ENCODE peak calls at places on chromosomes 6 and 20, in five cellular contexts. Q is keratinocyte; M is PC-3; G is H7; Y is CD4-positive, CD25-positive, alpha-beta regulatory T cell. L is an unnamed sample.

GRCh38 chr20:9989066-9989724 is 45.6 kb upstream of the ANKEF1 start:
- DNase-seq in Y (no peak), G (no peak), M (no peak), Q (no peak), L (no peak)

GRCh38 chr6:18186033-18186432 is 30.8 kb downstream of the KDM1B start:
- DNase-seq in Q (no peak), M (peak; percentile 45), G (peak; percentile 67), Y (no peak), L (peak; percentile 13)

GRCh38 chr6:149127212-149127611 is 190.3 kb upstream of the TAB2 start:
- DNase-seq in M (peak; percentile 81), G (no peak), Q (no peak), Y (no peak), L (no peak)

GRCh38 chr20:29427201-29428060 is 1830.0 kb upstream of the DEFB115 start:
- DNase-seq in M (no peak), G (no peak), Q (no peak), Y (no peak), L (no peak)

GRCh38 chr6:98039876-98040605 is 757.0 kb upstream of the MMS22L start:
- DNase-seq in Q (no peak), G (no peak), Y (no peak), M (peak; percentile 10), L (no peak)

GRCh38 chr6:137162692-137163303 is 10.6 kb downstream of the IL22RA2 start:
- DNase-seq in M (no peak), G (no peak), Q (no peak), Y (no peak), L (no peak)

GRCh38 chr6:148395583-148396101 is 53.0 kb downstream of the SASH1 start:
- DNase-seq in M (no peak), G (no peak), Q (no peak), Y (no peak), L (no peak)

GRCh38 chr6:160996316-160996715 is 4.7 kb downstream of the MAP3K4 start:
- DNase-seq in Q (no peak), G (no peak), Y (no peak), M (peak; percentile 64), L (no peak)

GRCh38 chr6:104995989-104996617 is 39.2 kb downstream of the LIN28B start:
- DNase-seq in G (no peak), Q (no peak), M (peak; percentile 58), Y (no peak), L (no peak)

GRCh38 chr6:160379464-160379863 is 31.3 kb downstream of the SLC22A3 start:
- DNase-seq in Y (no peak), Q (peak; percentile 66), G (no peak), M (peak; percentile 61), L (no peak)

GRCh38 chr6:124430741-124431140 is 531.5 kb upstream of the RNF217 start:
- DNase-seq in Q (no peak), G (no peak), M (no peak), Y (no peak), L (no peak)

GRCh38 chr6:37988131-37988530 is 168.6 kb downstream of the ZFAND3 start:
- DNase-seq in M (no peak), G (no peak), Y (no peak), Q (no peak), L (no peak)

GRCh38 chr6:128478230-128479047 is 42.0 kb downstream of the PTPRK start:
- DNase-seq in Y (no peak), Q (no peak), G (no peak), M (no peak), L (peak; percentile 35)

GRCh38 chr6:128474933-128475332 is 45.5 kb downstream of the PTPRK start:
- DNase-seq in Y (no peak), M (no peak), Q (no peak), G (no peak), L (no peak)

GRCh38 chr6:128482642-128483041 is 37.8 kb downstream of the PTPRK start:
- DNase-seq in Y (no peak), Q (no peak), M (no peak), G (no peak), L (no peak)

GRCh38 chr6:128479991-128480390 is 40.4 kb downstream of the PTPRK start:
- DNase-seq in Y (no peak), Q (no peak), M (no peak), G (no peak), L (no peak)

GRCh38 chr6:128479048-128479666 is 41.2 kb downstream of the PTPRK start:
- DNase-seq in M (no peak), Y (no peak), Q (no peak), G (no peak), L (no peak)
- H3K4me3 ChIP-seq in M (no peak overlapping the region), Y (peak overlapping the region; percentile 46), Q (no peak overlapping the region), G (no peak overlapping the region), L (peak overlapping the region; percentile 39)

DNA sequence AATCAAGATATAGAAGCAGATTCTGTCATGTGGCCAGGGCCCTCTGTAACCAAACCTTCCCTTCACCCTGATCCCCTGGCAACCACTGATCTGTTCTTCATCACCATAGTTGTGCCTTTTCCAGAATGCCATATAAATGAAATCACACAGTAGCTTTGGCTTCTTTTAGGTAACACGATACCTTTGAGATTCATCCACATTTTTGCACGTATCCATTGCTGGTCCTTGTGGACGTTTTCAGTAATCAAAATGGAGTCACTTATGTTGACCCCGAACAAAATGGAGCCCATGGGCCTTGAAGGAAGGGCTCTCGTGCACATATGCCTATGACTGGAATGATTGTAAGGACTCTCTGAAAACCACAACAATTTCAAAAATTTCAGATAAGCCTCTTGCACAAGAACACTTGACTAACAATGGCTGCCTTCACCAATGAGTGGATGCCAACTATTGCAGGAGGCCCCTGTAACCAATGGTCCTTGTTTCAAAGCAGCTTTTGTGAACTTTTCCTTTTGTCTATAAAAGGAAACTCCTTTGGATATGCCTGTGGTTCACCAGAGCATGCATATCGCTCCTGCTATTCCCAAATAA is 84.3 kb upstream of the RALY start:
- DNase-seq in Q (no peak), M (peak; percentile 60), Y (no peak), G (no peak), L (no peak)
- H3K4me3 ChIP-seq in Q (no peak overlapping the region), M (no peak overlapping the region), Y (no peak overlapping the region), G (no peak overlapping the region), L (no peak overlapping the region)

GRCh38 chr6:39884696-39885095 is 49.6 kb downstream of the MOCS1 start:
- DNase-seq in M (no peak), G (no peak), Q (no peak), Y (no peak), L (no peak)
- H3K4me3 ChIP-seq in M (no peak overlapping the region), G (no peak overlapping the region), Q (no peak overlapping the region), Y (no peak overlapping the region), L (no peak overlapping the region)

GRCh38 chr20:52402950-52403349 is 211.4 kb upstream of the ZFP64 start:
- DNase-seq in G (no peak), Y (no peak), Q (no peak), M (no peak), L (no peak)

GRCh38 chr20:52404676-52405075 is 213.1 kb upstream of the ZFP64 start:
- DNase-seq in Y (peak; percentile 4), G (no peak), Q (no peak), M (no peak), L (no peak)

GRCh38 chr20:52402514-52402913 is 210.9 kb upstream of the ZFP64 start:
- DNase-seq in M (no peak), Y (no peak), G (no peak), Q (no peak), L (no peak)

DNA sequence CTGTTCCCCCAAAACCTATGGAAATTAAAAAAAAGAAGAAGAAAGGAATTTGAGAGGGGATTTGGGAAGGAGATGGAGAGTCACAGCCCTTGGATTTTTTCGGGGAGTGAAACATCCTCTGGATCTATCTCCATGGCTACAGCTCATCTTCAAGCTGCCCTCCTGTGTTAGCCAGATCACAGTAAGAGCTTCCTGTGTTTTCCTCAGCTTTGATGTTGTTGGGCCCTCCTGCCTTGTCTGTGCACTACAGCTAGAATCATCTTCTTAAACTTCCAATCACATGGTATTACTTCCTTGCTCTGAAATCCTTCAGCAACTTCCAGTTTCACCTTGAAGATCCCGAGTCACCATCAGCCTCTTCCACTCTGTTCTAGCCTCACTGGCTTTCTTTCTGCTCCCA is 207.8 kb upstream of the ZFP64 start:
- DNase-seq in Q (no peak), G (no peak), M (no peak), Y (no peak), L (no peak)
- H3K4me3 ChIP-seq in Q (no peak overlapping the region), G (no peak overlapping the region), M (no peak overlapping the region), Y (no peak overlapping the region), L (no peak overlapping the region)

GRCh38 chr6:141483561-141484061 is 649.1 kb upstream of the GJE1 start:
- DNase-seq in Y (peak; percentile 84), G (no peak), M (peak; percentile 80), Q (peak; percentile 25), L (peak; percentile 47)
- H3K4me3 ChIP-seq in Y (peak overlapping the region; percentile 79), G (no peak overlapping the region), M (peak overlapping the region; percentile 16), Q (peak overlapping the region; percentile 63), L (peak overlapping the region; percentile 3)

GRCh38 chr20:32474009-32474716 is 111.0 kb downstream of the NOL4L start:
- DNase-seq in Q (no peak), G (peak; percentile 64), M (no peak), Y (no peak), L (no peak)

GRCh38 chr20:32474967-32475819 is 109.9 kb downstream of the NOL4L start:
- DNase-seq in Y (no peak), Q (peak; percentile 7), M (peak; percentile 84), G (peak; percentile 94), L (peak; percentile 94)

GRCh38 chr20:32472581-32473207 is 112.4 kb downstream of the NOL4L start:
- DNase-seq in G (peak; percentile 58), Q (no peak), M (no peak), Y (no peak), L (no peak)

GRCh38 chr20:32474717-32474966 is 110.5 kb downstream of the NOL4L start:
- DNase-seq in Q (no peak), G (peak; percentile 73), Y (no peak), M (no peak), L (no peak)

GRCh38 chr20:32473231-32474008 is 111.7 kb downstream of the NOL4L start:
- DNase-seq in Y (no peak), G (peak; percentile 70), Q (no peak), M (no peak), L (peak; percentile 60)
- H3K4me3 ChIP-seq in Y (no peak overlapping the region), G (no peak overlapping the region), Q (no peak overlapping the region), M (no peak overlapping the region), L (no peak overlapping the region)